ENCODE peak calls at places on chromosome 1, in four cellular contexts. A, R, M and N are unnamed samples.

GRCh38 chr1:81590171-81590570 is 210.6 kb upstream of the ADGRL2 start:
- DNase-seq in A (no peak), R (peak; percentile 3), M (no peak), N (no peak)

GRCh38 chr1:30159015-30159414 is 564.4 kb downstream of the MATN1 start:
- DNase-seq in R (no peak), A (no peak), M (no peak), N (no peak)

GRCh38 chr1:58204284-58204683 is 342.2 kb downstream of the OMA1 start:
- DNase-seq in R (no peak), A (no peak), M (no peak), N (no peak)

GRCh38 chr1:109718495-109718894 is 6.4 kb downstream of the GSTM5 start:
- DNase-seq in A (no peak), R (peak; percentile 49), M (no peak), N (no peak)

GRCh38 chr1:184025242-184025675 is 12.3 kb downstream of the COLGALT2 start:
- DNase-seq in A (no peak), R (peak; percentile 56), M (no peak), N (no peak)

GRCh38 chr1:227343727-227344551 is 25.6 kb upstream of the CDC42BPA start:
- DNase-seq in R (peak; percentile 99), M (no peak), A (no peak), N (no peak)

GRCh38 chr1:221141606-221142285 is 262.5 kb downstream of the HLX start:
- DNase-seq in R (no peak), M (no peak), A (no peak), N (no peak)

GRCh38 chr1:105399718-105400117 is 1650.0 kb downstream of the AMY1C start:
- DNase-seq in R (no peak), A (no peak), M (no peak), N (no peak)

GRCh38 chr1:101136739-101137138 is 100.1 kb upstream of the S1PR1 start:
- DNase-seq in M (no peak), R (no peak), A (no peak), N (no peak)